ENCODE peak calls at places on chromosomes 2 and 18, in seven cellular contexts. T is stomach, Z is breast epithelium, E is hepatocyte, Q is PC-3, U is lower lobe of right lung, K is GM06990. R is an unnamed sample.
A peak's percentile ranks its signal among the peaks of the same experiment; 100 is the strongest.

GRCh38 chr2:128311755-128312341 is 6.8 kb downstream of the HS6ST1 start:
- DNase-seq in U (peak; percentile 35), K (no peak), T (peak; percentile 23), Q (no peak), E (no peak), Z (peak; percentile 12), R (peak; percentile 15)

GRCh38 chr18:46452820-46453219 is 204.2 kb downstream of the LOXHD1 start:
- DNase-seq in U (no peak), T (no peak), Z (no peak), E (no peak), K (no peak), Q (peak; percentile 25), R (no peak)

GRCh38 chr2:187942876-187943275 is 348.8 kb upstream of the GULP1 start:
- DNase-seq in K (no peak), Z (no peak), E (no peak), Q (no peak), U (no peak), T (no peak), R (no peak)

GRCh38 chr2:112474844-112475486 is 7.0 kb upstream of the TTL start:
- DNase-seq in T (no peak), Q (no peak), K (no peak), U (no peak), Z (no peak), E (no peak), R (no peak)

GRCh38 chr2:156339110-156339847 is 6.8 kb upstream of the NR4A2 start:
- DNase-seq in T (peak; percentile 50), Z (no peak), E (no peak), U (no peak), Q (no peak), K (no peak), R (no peak)

GRCh38 chr2:67841711-67842110 is 221.1 kb downstream of the C1D start:
- DNase-seq in T (no peak), Z (no peak), Q (peak; percentile 12), K (no peak), U (no peak), E (no peak), R (no peak)

GRCh38 chr2:10668402-10669012 is 21.3 kb downstream of the NOL10 start:
- DNase-seq in Z (no peak), U (no peak), Q (peak; percentile 87), T (no peak), K (peak; percentile 25), E (peak; percentile 83), R (no peak)

GRCh38 chr18:59485382-59485781 is 126.3 kb upstream of the LMAN1 start:
- DNase-seq in Q (no peak), E (no peak), U (no peak), T (no peak), Z (no peak), K (no peak), R (no peak)

GRCh38 chr2:148130571-148130970 is 109.7 kb downstream of the MBD5 start:
- DNase-seq in K (no peak), Z (no peak), U (no peak), E (peak; percentile 36), Q (no peak), T (no peak), R (no peak)

GRCh38 chr2:196971574-196972279 is 45.2 kb upstream of the PGAP1 start:
- DNase-seq in K (no peak), T (no peak), Q (no peak), E (no peak), U (no peak), Z (no peak), R (no peak)

GRCh38 chr2:132701810-132702209 is 31.8 kb upstream of the LYPD1 start:
- DNase-seq in U (no peak), E (no peak), Z (no peak), Q (peak; percentile 64), T (no peak), K (no peak), R (no peak)

GRCh38 chr2:26961603-26962184 is 8.7 kb upstream of the MAPRE3 start:
- DNase-seq in Z (peak; percentile 77), E (peak; percentile 84), Q (peak; percentile 94), K (peak; percentile 39), T (peak; percentile 90), U (peak; percentile 81), R (peak; percentile 86)

GRCh38 chr2:158953454-158953853 is 15.0 kb upstream of the TANC1 start:
- DNase-seq in T (no peak), E (no peak), K (no peak), Z (no peak), U (no peak), Q (peak; percentile 3), R (no peak)

GRCh38 chr2:237405605-237406004 is 8.4 kb downstream of the COL6A3 start:
- DNase-seq in U (no peak), Z (no peak), E (no peak), T (no peak), Q (no peak), K (no peak), R (no peak)

GRCh38 chr18:55319517-55319905 is 268.5 kb downstream of the TCF4 start:
- DNase-seq in Z (no peak), T (no peak), E (no peak), K (no peak), Q (no peak), U (no peak), R (no peak)

GRCh38 chr2:241545523-241546473 is 12.7 kb upstream of the BOK start:
- DNase-seq in Q (no peak), K (no peak), Z (no peak), T (no peak), U (no peak), E (no peak), R (no peak)

GRCh38 chr2:72034353-72035095 is 113.1 kb downstream of the CYP26B1 start:
- DNase-seq in E (peak; percentile 2), Q (no peak), K (no peak), Z (no peak), T (no peak), U (no peak), R (no peak)

GRCh38 chr2:100733344-100734187 is 86.4 kb upstream of the NPAS2 start:
- DNase-seq in K (no peak), U (peak; percentile 50), Q (peak; percentile 49), Z (peak; percentile 37), E (peak; percentile 21), T (no peak), R (peak; percentile 37)

GRCh38 chr2:11701831-11702301 is 31.9 kb upstream of the NTSR2 start:
- DNase-seq in Z (peak; percentile 37), E (peak; percentile 74), U (peak; percentile 72), T (no peak), Q (no peak), K (no peak), R (peak; percentile 67)

GRCh38 chr18:63440219-63440618 is 17.9 kb upstream of the VPS4B start:
- DNase-seq in T (no peak), Z (no peak), K (no peak), U (no peak), E (no peak), Q (peak; percentile 62), R (no peak)

GRCh38 chr2:232898592-232899541 is 28.8 kb downstream of the SNORC start:
- DNase-seq in U (no peak), E (peak; percentile 48), Z (no peak), K (no peak), T (peak; percentile 14), Q (no peak), R (no peak)

GRCh38 chr2:215731108-215731507 is 282.2 kb downstream of the MREG start:
- DNase-seq in U (no peak), K (no peak), T (no peak), Z (no peak), Q (no peak), E (no peak), R (no peak)

GRCh38 chr2:215740071-215740470 is 273.3 kb downstream of the MREG start:
- DNase-seq in Q (no peak), K (no peak), U (no peak), E (no peak), T (no peak), Z (no peak), R (no peak)

GRCh38 chr2:215738360-215738759 is 275.0 kb downstream of the MREG start:
- DNase-seq in Z (no peak), K (no peak), E (no peak), U (no peak), T (no peak), Q (no peak), R (no peak)

GRCh38 chr2:215737496-215737895 is 275.9 kb downstream of the MREG start:
- DNase-seq in T (no peak), U (no peak), Q (no peak), Z (no peak), K (no peak), E (no peak), R (no peak)

GRCh38 chr2:215736653-215737290 is 276.6 kb downstream of the MREG start:
- DNase-seq in T (no peak), E (no peak), U (no peak), Q (peak; percentile 61), Z (no peak), K (no peak), R (no peak)
- TF ChIP-seq CTCF in T (no peak), E (no peak), U (no peak), Q (peak; percentile 56), Z (no peak), K (no peak), R (no peak)

DNA sequence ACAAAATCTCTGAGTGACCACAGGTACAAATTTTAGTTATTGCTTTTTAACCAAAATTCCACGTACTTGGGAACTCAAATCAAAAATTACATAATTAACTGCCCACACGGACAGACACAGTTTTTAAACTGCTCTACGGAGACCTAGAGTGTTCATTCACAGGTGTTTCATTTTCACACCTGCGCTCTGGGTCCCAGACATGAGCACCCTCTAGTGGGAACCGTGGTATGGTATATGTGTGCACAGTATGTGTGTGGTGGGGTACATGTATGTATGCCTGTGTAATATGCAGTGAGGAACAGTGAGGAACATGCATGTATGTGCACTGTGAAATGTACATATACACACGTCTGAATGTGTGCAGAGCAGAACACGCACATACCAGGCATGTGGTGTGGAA is 65.0 kb downstream of the PPP4R1 start:
- DNase-seq in Z (no peak), T (no peak), E (no peak), Q (peak; percentile 32), K (no peak), U (no peak), R (no peak)
- H3K36me3 ChIP-seq in Z (no peaks in the 10 kb centered on the region), T (peaks cover 100% of the 10 kb centered on the region), E (peaks cover 12% of the 10 kb centered on the region), Q (peaks cover 73% of the 10 kb centered on the region), K (peaks cover 15% of the 10 kb centered on the region), U (peaks cover 97% of the 10 kb centered on the region), R (peaks cover 71% of the 10 kb centered on the region)

DNA sequence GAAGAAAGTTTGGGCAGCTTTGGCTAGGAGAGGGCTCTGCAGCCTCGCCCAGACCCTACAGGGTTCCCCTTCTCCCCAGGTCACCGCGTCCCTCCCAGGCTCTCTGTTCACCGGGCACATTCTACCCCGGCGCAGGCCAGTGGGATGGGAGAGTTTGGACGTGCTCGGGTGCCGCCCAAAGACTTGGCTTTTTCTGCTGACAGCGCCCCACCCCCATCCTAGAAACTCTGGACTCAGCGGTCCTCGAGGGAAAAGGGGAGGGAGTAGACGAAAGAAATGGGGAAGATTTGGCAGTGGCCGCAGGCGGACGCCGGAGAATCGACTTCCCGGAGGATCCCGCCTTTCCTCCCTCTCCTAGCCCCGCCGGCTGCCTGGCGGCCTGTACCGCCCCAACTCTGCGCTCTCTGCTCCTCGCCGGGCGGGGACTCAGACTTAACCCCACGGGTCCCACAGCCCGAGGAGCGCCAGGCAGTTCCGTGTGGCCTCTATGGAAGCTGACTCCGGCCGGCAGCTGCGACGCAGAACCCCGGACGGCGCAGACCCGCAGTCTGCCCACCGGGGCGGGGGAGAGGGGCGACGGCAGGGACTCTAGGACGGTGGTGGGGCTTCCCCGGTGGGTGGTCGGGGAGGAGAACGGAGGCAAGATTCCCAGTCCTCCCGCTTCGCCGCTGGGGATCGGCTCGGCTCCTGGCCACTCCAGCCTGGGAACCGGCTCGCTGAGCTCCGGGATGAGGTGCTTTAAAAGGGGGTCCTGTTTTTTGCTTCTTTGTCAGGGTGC is 865 bp upstream of the SIX2 start:
- DNase-seq in Z (peak; percentile 26), U (no peak), T (peak; percentile 59), E (peak; percentile 68), K (no peak), Q (peak; percentile 75), R (peak; percentile 88)
- H3K4me3 ChIP-seq in Z (peak overlapping the region; percentile 49), U (peak overlapping the region; percentile 54), T (peak overlapping the region; percentile 63), E (peak overlapping the region; percentile 26), K (no peak overlapping the region), Q (peak overlapping the region; percentile 74), R (peak overlapping the region; percentile 50)

GRCh38 chr2:230348792-230349191 is 21.8 kb downstream of the SP140L start:
- DNase-seq in U (no peak), T (no peak), K (no peak), Q (no peak), E (no peak), Z (no peak), R (no peak)
- TF ChIP-seq CTCF in U (no peak), T (no peak), K (no peak), Q (no peak), E (no peak), Z (no peak), R (no peak)

R was measured in upper lobe of left lung.